ENCODE peak calls at places on chromosomes 2 and 18, in ten cellular contexts. Y is stimulated activated CD8-positive, alpha-beta memory T cell treated with anti-CD3 and anti-CD28 coated beads, Interleukin-7, amount 100 ng/mL, for 1 hour; N is fibroblast of mammary gland; T is LoVo; W is Ammon's horn; V is activated CD4-positive, alpha-beta T cell treated with anti-CD3 and anti-CD28 coated beads, Interleukin-2, amount 50 U/mL, for 4 hours; L is fibroblast of lung; E is Jurkat, Clone E6-1; O is AG09319; X is activated naive CD4-positive, alpha-beta T cell. Q is an unnamed sample.

GRCh38 chr2:151793123-151793522 is 35.1 kb downstream of the ARL5A start:
- DNase-seq in L (no peak), N (no peak), W (no peak), X (no peak), Y (no peak), T (no peak), O (no peak), E (no peak), V (no peak), Q (no peak)

GRCh38 chr2:58734365-58734764 is 493.2 kb upstream of the FANCL start:
- DNase-seq in E (no peak), N (peak; percentile 5), O (no peak), Y (no peak), V (no peak), L (peak; percentile 41), X (no peak), W (no peak), T (no peak), Q (no peak)

GRCh38 chr2:188524519-188525113 is 232.9 kb downstream of the GULP1 start:
- DNase-seq in T (peak; percentile 46), X (no peak), W (peak; percentile 40), N (peak; percentile 75), E (peak; percentile 40), V (no peak), L (peak; percentile 52), O (peak; percentile 28), Y (no peak), Q (peak; percentile 24)

GRCh38 chr2:235053649-235054048 is 101.8 kb downstream of the SH3BP4 start:
- DNase-seq in T (no peak), O (no peak), L (no peak), V (no peak), W (no peak), N (no peak), X (no peak), E (no peak), Y (no peak), Q (no peak)

GRCh38 chr2:7182525-7182924 is 265.3 kb downstream of the RNF144A start:
- DNase-seq in N (no peak), W (no peak), Y (no peak), E (no peak), L (no peak), X (no peak), V (no peak), T (no peak), O (no peak), Q (no peak)

GRCh38 chr2:23487735-23488492 is 102.9 kb downstream of the KLHL29 start:
- DNase-seq in Y (no peak), O (peak; percentile 12), V (no peak), L (peak; percentile 88), E (peak; percentile 7), N (peak; percentile 65), X (no peak), W (no peak), T (peak; percentile 8), Q (peak; percentile 10)

GRCh38 chr2:58131191-58132011 is 84.8 kb downstream of the VRK2 start:
- DNase-seq in Y (no peak), T (no peak), V (no peak), W (peak; percentile 67), N (peak; percentile 84), O (no peak), X (no peak), L (peak; percentile 70), E (peak; percentile 5), Q (no peak)

GRCh38 chr2:128053331-128053730 is 25.5 kb upstream of the SAP130 start:
- DNase-seq in W (no peak), O (no peak), T (no peak), E (no peak), X (no peak), L (no peak), Y (no peak), N (no peak), V (no peak), Q (no peak)

GRCh38 chr18:13565228-13565627 is 161.1 kb downstream of the FAM210A start:
- DNase-seq in N (no peak), W (peak; percentile 99), Y (no peak), L (no peak), V (no peak), T (no peak), O (no peak), E (no peak), X (no peak), Q (no peak)

GRCh38 chr2:42488297-42488696 is 5.5 kb downstream of the KCNG3 start:
- DNase-seq in N (no peak), W (no peak), V (no peak), L (no peak), T (no peak), O (no peak), Y (no peak), E (no peak), X (no peak), Q (no peak)

Q was measured in DND-41.